ENCODE peak calls at places on chromosomes 2 and 18, in nine cellular contexts. One of them, this sample, is unnamed.

GRCh38 chr2:201358684-201359083 is 1.5 kb upstream of the FLACC1 start:
- DNase-seq in astrocyte of the hippocampus: peak
- DNase-seq in SK-MEL-5: no peak
- DNase-seq in suprapubic skin: no peak
- DNase-seq in NCI-H1092 treated with DMSO at 0.1 percent for 48 hours: no peak
- DNase-seq in stimulated activated CD4-positive, alpha-beta T cell treated with anti-CD3 and anti-CD28 coated beads, Interleukin-1b, Interleukin-23, amount 100 ng/mL, for 24 hours: peak
- DNase-seq in NCI-H69: no peak
- DNase-seq in right atrium auricular region: no peak
- DNase-seq in sigmoid colon: no peak
- DNase-seq in this sample: no peak

GRCh38 chr18:73563345-73563744 is 584.3 kb downstream of the FBXO15 start:
- DNase-seq in astrocyte of the hippocampus: peak
- DNase-seq in SK-MEL-5: no peak
- DNase-seq in suprapubic skin: no peak
- DNase-seq in NCI-H1092 treated with DMSO at 0.1 percent for 48 hours: no peak
- DNase-seq in stimulated activated CD4-positive, alpha-beta T cell treated with anti-CD3 and anti-CD28 coated beads, Interleukin-1b, Interleukin-23, amount 100 ng/mL, for 24 hours: no peak
- DNase-seq in NCI-H69: no peak
- DNase-seq in right atrium auricular region: no peak
- DNase-seq in sigmoid colon: no peak
- DNase-seq in this sample: no peak

GRCh38 chr18:79586436-79587297 is 92.9 kb upstream of the CTDP1 start:
- DNase-seq in astrocyte of the hippocampus: no peak
- DNase-seq in SK-MEL-5: no peak
- DNase-seq in suprapubic skin: no peak
- DNase-seq in NCI-H1092 treated with DMSO at 0.1 percent for 48 hours: no peak
- DNase-seq in stimulated activated CD4-positive, alpha-beta T cell treated with anti-CD3 and anti-CD28 coated beads, Interleukin-1b, Interleukin-23, amount 100 ng/mL, for 24 hours: no peak
- DNase-seq in NCI-H69: no peak
- DNase-seq in right atrium auricular region: no peak
- DNase-seq in sigmoid colon: peak
- DNase-seq in this sample: peak

GRCh38 chr2:69380072-69380917 is 6.7 kb downstream of the GFPT1 start:
- DNase-seq in astrocyte of the hippocampus: no peak
- DNase-seq in SK-MEL-5: no peak
- DNase-seq in suprapubic skin: no peak
- DNase-seq in NCI-H1092 treated with DMSO at 0.1 percent for 48 hours: no peak
- DNase-seq in stimulated activated CD4-positive, alpha-beta T cell treated with anti-CD3 and anti-CD28 coated beads, Interleukin-1b, Interleukin-23, amount 100 ng/mL, for 24 hours: no peak
- DNase-seq in NCI-H69: no peak
- DNase-seq in right atrium auricular region: no peak
- DNase-seq in sigmoid colon: no peak
- DNase-seq in this sample: no peak

GRCh38 chr18:6836331-6836730 is 106.8 kb downstream of the ARHGAP28 start:
- DNase-seq in astrocyte of the hippocampus: no peak
- DNase-seq in SK-MEL-5: no peak
- DNase-seq in suprapubic skin: no peak
- DNase-seq in NCI-H1092 treated with DMSO at 0.1 percent for 48 hours: no peak
- DNase-seq in stimulated activated CD4-positive, alpha-beta T cell treated with anti-CD3 and anti-CD28 coated beads, Interleukin-1b, Interleukin-23, amount 100 ng/mL, for 24 hours: no peak
- DNase-seq in NCI-H69: peak
- DNase-seq in right atrium auricular region: no peak
- DNase-seq in sigmoid colon: no peak
- DNase-seq in this sample: no peak

GRCh38 chr2:10180271-10180670 is 57.7 kb downstream of the RRM2 start:
- DNase-seq in astrocyte of the hippocampus: peak
- DNase-seq in SK-MEL-5: no peak
- DNase-seq in suprapubic skin: no peak
- DNase-seq in NCI-H1092 treated with DMSO at 0.1 percent for 48 hours: no peak
- DNase-seq in stimulated activated CD4-positive, alpha-beta T cell treated with anti-CD3 and anti-CD28 coated beads, Interleukin-1b, Interleukin-23, amount 100 ng/mL, for 24 hours: no peak
- DNase-seq in NCI-H69: no peak
- DNase-seq in right atrium auricular region: no peak
- DNase-seq in sigmoid colon: no peak
- DNase-seq in this sample: no peak

GRCh38 chr2:240685771-240686371 is 3.2 kb upstream of the AQP12B start:
- DNase-seq in astrocyte of the hippocampus: no peak
- DNase-seq in SK-MEL-5: no peak
- DNase-seq in suprapubic skin: no peak
- DNase-seq in NCI-H1092 treated with DMSO at 0.1 percent for 48 hours: peak
- DNase-seq in stimulated activated CD4-positive, alpha-beta T cell treated with anti-CD3 and anti-CD28 coated beads, Interleukin-1b, Interleukin-23, amount 100 ng/mL, for 24 hours: no peak
- DNase-seq in NCI-H69: peak
- DNase-seq in right atrium auricular region: peak
- DNase-seq in sigmoid colon: no peak
- DNase-seq in this sample: no peak

GRCh38 chr2:94874277-94874997 is 3.2 kb downstream of the TEKT4 start:
- DNase-seq in astrocyte of the hippocampus: peak
- DNase-seq in SK-MEL-5: peak
- DNase-seq in suprapubic skin: peak
- DNase-seq in NCI-H1092 treated with DMSO at 0.1 percent for 48 hours: no peak
- DNase-seq in stimulated activated CD4-positive, alpha-beta T cell treated with anti-CD3 and anti-CD28 coated beads, Interleukin-1b, Interleukin-23, amount 100 ng/mL, for 24 hours: peak
- DNase-seq in NCI-H69: peak
- DNase-seq in right atrium auricular region: no peak
- DNase-seq in sigmoid colon: no peak
- DNase-seq in this sample: peak

GRCh38 chr18:75497576-75497975 is 70.1 kb upstream of the SMIM21 start:
- DNase-seq in astrocyte of the hippocampus: peak
- DNase-seq in SK-MEL-5: no peak
- DNase-seq in suprapubic skin: no peak
- DNase-seq in NCI-H1092 treated with DMSO at 0.1 percent for 48 hours: no peak
- DNase-seq in stimulated activated CD4-positive, alpha-beta T cell treated with anti-CD3 and anti-CD28 coated beads, Interleukin-1b, Interleukin-23, amount 100 ng/mL, for 24 hours: no peak
- DNase-seq in NCI-H69: no peak
- DNase-seq in right atrium auricular region: no peak
- DNase-seq in sigmoid colon: no peak
- DNase-seq in this sample: no peak

GRCh38 chr18:38025433-38026038 is 459.9 kb upstream of the CELF4 start:
- DNase-seq in astrocyte of the hippocampus: peak
- DNase-seq in SK-MEL-5: no peak
- DNase-seq in suprapubic skin: no peak
- DNase-seq in NCI-H1092 treated with DMSO at 0.1 percent for 48 hours: no peak
- DNase-seq in stimulated activated CD4-positive, alpha-beta T cell treated with anti-CD3 and anti-CD28 coated beads, Interleukin-1b, Interleukin-23, amount 100 ng/mL, for 24 hours: no peak
- DNase-seq in NCI-H69: no peak
- DNase-seq in right atrium auricular region: no peak
- DNase-seq in sigmoid colon: no peak
- DNase-seq in this sample: no peak

GRCh38 chr18:34999734-35000397 is 41.3 kb upstream of the MAPRE2 start:
- DNase-seq in astrocyte of the hippocampus: no peak
- DNase-seq in SK-MEL-5: no peak
- DNase-seq in suprapubic skin: no peak
- DNase-seq in NCI-H1092 treated with DMSO at 0.1 percent for 48 hours: no peak
- DNase-seq in stimulated activated CD4-positive, alpha-beta T cell treated with anti-CD3 and anti-CD28 coated beads, Interleukin-1b, Interleukin-23, amount 100 ng/mL, for 24 hours: no peak
- DNase-seq in NCI-H69: peak
- DNase-seq in right atrium auricular region: no peak
- DNase-seq in sigmoid colon: no peak
- DNase-seq in this sample: no peak

GRCh38 chr2:53994735-53995538 is 24.1 kb upstream of the PSME4 start:
- DNase-seq in astrocyte of the hippocampus: no peak
- DNase-seq in SK-MEL-5: no peak
- DNase-seq in suprapubic skin: no peak
- DNase-seq in NCI-H1092 treated with DMSO at 0.1 percent for 48 hours: no peak
- DNase-seq in stimulated activated CD4-positive, alpha-beta T cell treated with anti-CD3 and anti-CD28 coated beads, Interleukin-1b, Interleukin-23, amount 100 ng/mL, for 24 hours: no peak
- DNase-seq in NCI-H69: no peak
- DNase-seq in right atrium auricular region: no peak
- DNase-seq in sigmoid colon: no peak
- DNase-seq in this sample: no peak

GRCh38 chr2:239245872-239246701 is 154.7 kb downstream of the HDAC4 start:
- DNase-seq in astrocyte of the hippocampus: peak
- DNase-seq in SK-MEL-5: no peak
- DNase-seq in suprapubic skin: peak
- DNase-seq in NCI-H1092 treated with DMSO at 0.1 percent for 48 hours: peak
- DNase-seq in stimulated activated CD4-positive, alpha-beta T cell treated with anti-CD3 and anti-CD28 coated beads, Interleukin-1b, Interleukin-23, amount 100 ng/mL, for 24 hours: no peak
- DNase-seq in NCI-H69: peak
- DNase-seq in right atrium auricular region: no peak
- DNase-seq in sigmoid colon: peak
- DNase-seq in this sample: peak

GRCh38 chr2:222609391-222609790 is 46.5 kb downstream of the FARSB start:
- DNase-seq in astrocyte of the hippocampus: peak
- DNase-seq in SK-MEL-5: peak
- DNase-seq in suprapubic skin: no peak
- DNase-seq in NCI-H1092 treated with DMSO at 0.1 percent for 48 hours: no peak
- DNase-seq in stimulated activated CD4-positive, alpha-beta T cell treated with anti-CD3 and anti-CD28 coated beads, Interleukin-1b, Interleukin-23, amount 100 ng/mL, for 24 hours: no peak
- DNase-seq in NCI-H69: no peak
- DNase-seq in right atrium auricular region: no peak
- DNase-seq in sigmoid colon: no peak
- DNase-seq in this sample: no peak

GRCh38 chr2:70939001-70939846 is 3.5 kb downstream of the ATP6V1B1 start:
- DNase-seq in astrocyte of the hippocampus: no peak
- DNase-seq in SK-MEL-5: no peak
- DNase-seq in suprapubic skin: peak
- DNase-seq in NCI-H1092 treated with DMSO at 0.1 percent for 48 hours: no peak
- DNase-seq in stimulated activated CD4-positive, alpha-beta T cell treated with anti-CD3 and anti-CD28 coated beads, Interleukin-1b, Interleukin-23, amount 100 ng/mL, for 24 hours: no peak
- DNase-seq in NCI-H69: peak
- DNase-seq in right atrium auricular region: no peak
- DNase-seq in sigmoid colon: peak
- DNase-seq in this sample: peak

GRCh38 chr2:47602996-47603395 is 179.9 kb upstream of the MSH6 start:
- DNase-seq in astrocyte of the hippocampus: no peak
- DNase-seq in SK-MEL-5: no peak
- DNase-seq in suprapubic skin: no peak
- DNase-seq in NCI-H1092 treated with DMSO at 0.1 percent for 48 hours: no peak
- DNase-seq in stimulated activated CD4-positive, alpha-beta T cell treated with anti-CD3 and anti-CD28 coated beads, Interleukin-1b, Interleukin-23, amount 100 ng/mL, for 24 hours: no peak
- DNase-seq in NCI-H69: no peak
- DNase-seq in right atrium auricular region: no peak
- DNase-seq in sigmoid colon: no peak
- DNase-seq in this sample: no peak

This sample was measured in dorsolateral prefrontal cortex.